ENCODE peak calls at places on chromosomes 5 and 9, in seven cellular contexts. C is astrocyte of the cerebellum, K is endothelial cell, S is foreskin fibroblast, D is LNCaP clone FGC, B is upper lobe of right lung, P is GM06990. G is an unnamed sample.

GRCh38 chr9:85884236-85884635 is 56.7 kb upstream of the NAA35 start:
- DNase-seq in C (no peak), P (no peak), D (no peak), S (no peak), B (no peak), K (no peak), G (no peak)

GRCh38 chr5:64505769-64506566 is at the start of gene RGS7BP:
- DNase-seq in B (peak; percentile 73), K (peak; percentile 64), C (peak; percentile 8), S (peak; percentile 9), D (no peak), P (peak; percentile 33), G (peak; percentile 86)

GRCh38 chr9:122777935-122778671 is 10.6 kb upstream of the OR5C1 start:
- DNase-seq in C (no peak), P (no peak), S (peak; percentile 50), K (no peak), D (no peak), B (no peak), G (no peak)

GRCh38 chr9:85931495-85931894 is 9.5 kb upstream of the NAA35 start:
- DNase-seq in D (no peak), C (no peak), P (no peak), B (no peak), S (no peak), K (no peak), G (no peak)

GRCh38 chr5:16179511-16179935 is at the start of gene MARCHF11:
- DNase-seq in P (no peak), D (no peak), K (peak; percentile 36), B (no peak), C (no peak), S (no peak), G (no peak)

GRCh38 chr5:73705364-73705763 is 79.4 kb downstream of the ARHGEF28 start:
- DNase-seq in P (no peak), S (no peak), K (no peak), B (no peak), C (no peak), D (no peak), G (no peak)

GRCh38 chr9:115202181-115202580 is 84.2 kb upstream of the TNC start:
- DNase-seq in D (no peak), B (no peak), P (no peak), C (no peak), S (no peak), K (no peak), G (no peak)

GRCh38 chr9:69797680-69798079 is 22.9 kb upstream of the CFAP95 start:
- DNase-seq in D (no peak), C (no peak), P (no peak), K (no peak), B (no peak), S (no peak), G (no peak)

GRCh38 chr5:77087484-77088291 is 603 bp upstream of the ZBED3 start:
- DNase-seq in B (peak; percentile 86), S (no peak), P (no peak), C (peak; percentile 78), D (peak; percentile 50), K (no peak), G (no peak)

GRCh38 chr5:35096209-35096608 is 48.5 kb upstream of the AGXT2 start:
- DNase-seq in P (no peak), D (no peak), S (peak; percentile 52), B (no peak), K (no peak), C (no peak), G (no peak)

GRCh38 chr9:14011799-14012560 is 302.0 kb downstream of the NFIB start:
- DNase-seq in P (no peak), S (no peak), B (no peak), D (no peak), C (no peak), K (no peak), G (no peak)

GRCh38 chr9:15033316-15033715 is 123.1 kb upstream of the FREM1 start:
- DNase-seq in P (no peak), B (no peak), C (no peak), S (no peak), K (no peak), D (no peak), G (no peak)
- TF ChIP-seq CTCF in P (no peak), B (no peak), C (no peak), S (no peak), K (no peak), D (no peak), G (no peak)

DNA sequence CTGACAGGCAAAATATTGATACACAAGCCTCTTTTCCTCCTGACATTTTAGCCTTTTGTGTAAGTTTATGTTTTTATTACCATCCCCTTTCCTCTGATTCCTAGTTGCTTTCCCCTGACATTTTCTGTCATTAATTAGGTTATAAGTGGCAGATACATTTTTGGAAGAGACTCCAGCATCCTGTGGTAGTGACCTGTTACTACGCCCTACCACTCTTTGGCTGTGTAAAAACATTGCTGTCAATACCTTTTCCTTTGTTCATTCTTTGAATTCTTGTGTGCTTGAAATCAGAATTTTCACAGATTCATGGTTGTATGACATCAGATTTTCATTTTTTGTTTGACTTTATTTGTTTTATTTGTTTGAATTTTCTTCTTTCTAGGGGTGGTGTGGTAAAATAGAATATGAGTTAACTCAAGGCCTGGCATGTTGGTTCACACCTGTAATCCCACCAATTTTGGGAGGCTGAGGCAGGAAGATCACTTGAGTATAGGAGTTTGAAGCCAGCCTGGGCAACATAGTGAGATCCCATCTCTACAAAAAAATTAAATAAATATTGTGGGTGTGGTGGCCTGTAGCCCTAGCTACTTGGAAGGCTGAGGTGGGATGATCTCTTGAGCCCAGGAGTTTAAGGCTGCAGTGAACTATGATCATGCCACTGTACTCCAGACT is 43.4 kb downstream of the UBE2R2 start:
- DNase-seq in B (no peak), D (no peak), S (no peak), C (no peak), P (no peak), K (no peak), G (no peak)
- TF ChIP-seq CTCF in B (no peak), D (no peak), S (no peak), C (no peak), P (no peak), K (peak; percentile 15), G (peak; percentile 8)

GRCh38 chr5:173733065-173733824 is 116.8 kb upstream of the BOD1 start:
- DNase-seq in S (no peak), D (no peak), C (no peak), B (peak; percentile 23), P (no peak), K (no peak), G (no peak)
- TF ChIP-seq CTCF in S (no peak), D (no peak), C (no peak), B (no peak), P (no peak), K (no peak), G (no peak)

DNA sequence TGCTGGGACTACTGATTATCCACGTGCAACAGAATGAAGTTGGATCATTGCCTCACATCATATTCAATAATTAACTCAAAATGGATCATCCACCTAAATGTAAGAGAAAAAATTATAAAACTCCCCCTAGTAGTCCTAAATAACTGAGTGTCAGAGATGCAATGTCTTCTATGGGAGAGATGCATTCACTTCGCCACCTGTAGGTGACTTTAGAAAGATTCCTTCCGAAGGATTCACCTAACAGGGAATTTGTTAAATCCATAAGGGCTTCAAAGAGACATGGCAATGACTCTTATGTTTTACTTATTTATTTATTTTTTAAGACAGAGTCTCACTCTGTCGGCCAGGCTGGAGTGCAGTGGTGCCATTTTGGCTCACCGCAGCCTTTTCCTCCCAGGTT is 526.0 kb downstream of the MTRR start:
- DNase-seq in B (no peak), D (no peak), P (no peak), S (no peak), K (no peak), C (no peak), G (no peak)
- TF ChIP-seq CTCF in B (no peak), D (peak; percentile 33), P (no peak), S (no peak), K (peak; percentile 17), C (no peak), G (no peak)

G was measured in osteocyte.